ENCODE peak calls at places on chromosomes 12 and 14, in four cellular contexts. G is HepG2, P is K562, I is H1. F is an unnamed sample.

GRCh38 chr12:116710367-116710766 is 27.5 kb downstream of the SPRING1 start:
- DNase-seq in P (no peak), G (no peak), I (no peak), F (no peak)

GRCh38 chr14:90842726-90843125 is 26.5 kb upstream of the TTC7B start:
- DNase-seq in I (peak), P (no peak), G (no peak), F (no peak)

GRCh38 chr12:68844318-68844745 is 36.4 kb downstream of the MDM2 start:
- DNase-seq in I (no peak), P (no peak), G (no peak), F (no peak)

GRCh38 chr12:124626841-124627502 is 59.6 kb upstream of the NCOR2 start:
- DNase-seq in P (no peak), G (no peak), I (no peak), F (no peak)

GRCh38 chr14:69081271-69081670 is 71.6 kb downstream of the DCAF5 start:
- DNase-seq in I (no peak), G (peak), P (no peak), F (no peak)

GRCh38 chr14:56205906-56206305 is 87.7 kb downstream of the PELI2 start:
- DNase-seq in G (no peak), I (no peak), P (no peak), F (no peak)

GRCh38 chr12:56299308-56299852 is 750 bp downstream of the CS start:
- DNase-seq in P (peak), G (no peak), I (peak), F (no peak)

GRCh38 chr14:94038510-94038909 is 12.4 kb downstream of the OTUB2 start:
- DNase-seq in G (no peak), P (no peak), I (no peak), F (no peak)

GRCh38 chr14:90235179-90235976 is 21.0 kb upstream of the PSMC1 start:
- DNase-seq in I (peak), P (peak), G (peak), F (no peak)

GRCh38 chr12:73659802-73660201 is 877.8 kb upstream of the ATXN7L3B start:
- DNase-seq in P (no peak), I (no peak), G (no peak), F (no peak)

GRCh38 chr14:31166271-31166561 is 41.4 kb downstream of the HECTD1 start:
- DNase-seq in G (no peak), P (no peak), I (no peak), F (no peak)

GRCh38 chr14:24232645-24233537 is at the start of gene GMPR2:
- DNase-seq in I (no peak), P (peak), G (no peak), F (no peak)

GRCh38 chr14:101899263-101899662 is 65.1 kb upstream of the DYNC1H1 start:
- DNase-seq in I (no peak), G (no peak), P (peak), F (no peak)

GRCh38 chr14:95155044-95155443 is 2.3 kb downstream of the DICER1 start:
- DNase-seq in G (no peak), P (peak), I (no peak), F (no peak)

GRCh38 chr12:29241821-29242591 is 92.9 kb downstream of the FAR2 start:
- DNase-seq in G (peak), I (no peak), P (peak), F (peak)

GRCh38 chr12:57370084-57370483 is 60.8 kb downstream of the R3HDM2 start:
- DNase-seq in P (no peak), I (no peak), G (no peak), F (no peak)

GRCh38 chr12:57368349-57369095 is 62.3 kb downstream of the R3HDM2 start:
- DNase-seq in I (no peak), P (peak), G (peak), F (no peak)

GRCh38 chr12:57369202-57369601 is 61.6 kb downstream of the R3HDM2 start:
- DNase-seq in G (no peak), P (no peak), I (no peak), F (no peak)

GRCh38 chr12:57366315-57366714 is 64.5 kb downstream of the R3HDM2 start:
- DNase-seq in P (no peak), G (no peak), I (no peak), F (no peak)

DNA sequence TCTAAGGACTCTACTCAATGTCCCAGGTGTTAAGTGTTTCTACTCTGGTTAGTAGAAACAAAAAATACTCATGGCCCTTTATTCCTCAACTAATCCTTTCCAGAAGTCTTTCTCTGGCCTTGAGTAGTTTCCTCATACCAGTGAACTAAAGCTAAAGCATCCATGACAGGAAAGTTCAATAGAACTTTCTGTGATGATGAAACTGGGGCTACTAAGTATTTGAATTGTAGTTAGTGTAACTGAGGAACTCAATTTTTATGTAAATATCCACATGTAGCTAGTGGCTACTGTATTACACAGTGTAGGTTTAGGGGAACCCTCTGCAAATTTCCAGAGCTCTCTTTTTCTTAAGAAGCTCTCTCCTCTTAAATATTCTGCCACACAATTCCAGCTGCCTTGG is 63.7 kb downstream of the R3HDM2 start:
- DNase-seq in I (no peak), G (peak), P (no peak), F (no peak)
- TF ChIP-seq BRCA1 in I (no peak), G (no peak), P (no peak), F (no peak)

DNA sequence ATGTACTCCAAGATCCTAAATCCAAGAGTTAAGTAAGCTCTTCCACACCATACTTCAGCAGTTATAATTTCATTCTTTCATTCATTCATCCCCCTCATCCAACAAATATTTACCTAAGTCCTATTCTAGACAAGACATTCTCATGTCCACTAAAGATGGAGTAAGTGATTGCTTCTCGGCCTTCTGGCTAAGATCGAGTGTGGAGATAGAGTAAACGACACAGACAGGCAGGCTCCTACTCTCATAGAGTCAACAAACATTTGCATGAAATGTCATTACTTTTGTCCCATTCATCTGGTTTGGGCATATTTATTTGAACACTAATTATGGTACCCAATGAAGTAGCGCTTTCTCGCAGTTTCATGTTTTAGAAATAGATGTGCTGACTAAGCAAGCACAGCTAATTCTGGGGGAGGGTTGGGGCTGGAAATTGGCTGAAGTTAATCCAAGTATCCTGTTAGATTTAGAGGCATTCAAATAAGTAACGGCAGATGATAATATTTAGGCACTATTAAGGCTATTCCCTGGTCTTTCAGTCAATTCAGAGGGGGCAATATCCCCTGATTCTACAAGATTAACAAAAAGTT is 176.5 kb downstream of the CEP128 start:
- DNase-seq in P (no peak), G (no peak), I (no peak), F (no peak)
- H3K27ac ChIP-seq in P (no peak), G (no peak), I (no peak), F (no peak)

DNA sequence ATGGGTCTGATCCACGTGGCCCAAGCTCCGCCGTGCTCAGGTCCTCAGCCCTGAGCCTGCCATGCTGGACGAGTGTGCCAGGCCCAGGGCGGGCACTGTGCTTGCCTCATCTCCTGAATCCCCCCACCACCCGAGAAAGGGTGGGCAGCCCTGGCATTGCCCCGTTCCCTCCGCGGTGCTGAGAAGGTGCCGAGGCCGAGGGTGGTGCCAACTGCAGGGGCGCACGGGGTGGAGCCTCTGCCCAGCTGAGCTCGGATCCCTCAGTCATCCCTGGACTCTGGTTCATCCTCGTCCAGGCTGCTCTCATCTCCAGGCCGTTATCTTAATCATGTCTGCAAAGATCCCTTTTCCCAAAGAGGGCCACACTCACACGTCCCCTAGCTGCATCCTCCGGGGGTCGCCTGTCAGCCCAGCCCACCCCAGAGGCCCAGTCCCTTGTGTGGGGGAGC is 60.6 kb downstream of the NOC4L start:
- DNase-seq in I (no peak), G (no peak), P (no peak), F (no peak)
- TF ChIP-seq BRCA1 in I (no peak), G (no peak), P (no peak), F (no peak)

GRCh38 chr12:121130866-121131373 is 1.8 kb upstream of the P2RX7 start:
- DNase-seq in I (no peak), P (no peak), G (no peak), F (no peak)
- H3K27ac ChIP-seq in I (no peak), P (no peak), G (no peak), F (no peak)

GRCh38 chr12:26195641-26196423 is 459 bp downstream of the SSPN start:
- DNase-seq in I (peak), P (no peak), G (no peak), F (no peak)

GRCh38 chr12:26196424-26196722 is 1.0 kb downstream of the SSPN start:
- DNase-seq in G (no peak), I (no peak), P (no peak), F (no peak)

GRCh38 chr12:26192142-26192541 is 3.2 kb upstream of the SSPN start:
- DNase-seq in G (no peak), I (no peak), P (no peak), F (no peak)

GRCh38 chr12:26195250-26195640 is at the start of gene SSPN:
- DNase-seq in I (peak), G (no peak), P (no peak), F (no peak)

GRCh38 chr12:26193539-26193938 is 1.8 kb upstream of the SSPN start:
- DNase-seq in P (no peak), G (no peak), I (no peak), F (no peak)
- TF ChIP-seq BRCA1 in P (no peak), G (no peak), I (no peak), F (no peak)